ENCODE peak calls at places on chromosome 22, in four cellular contexts. P is HCT116, S is MM.1S, N is GM23338. F is an unnamed sample. For H3K4me1, the result is how much of the 10 kb centered on the place peaks cover.

GRCh38 chr22:39296535-39296934 is 22.9 kb downstream of the RPL3 start:
- DNase-seq in N (no peak), P (no peak), S (peak), F (no peak)

GRCh38 chr22:50456466-50457234 is 18.2 kb downstream of the SBF1 start:
- DNase-seq in N (peak), S (no peak), P (no peak), F (no peak)

GRCh38 chr22:34841321-34841901 is 224.5 kb upstream of the ISX start:
- DNase-seq in N (peak), P (no peak), S (no peak), F (no peak)

GRCh38 chr22:50440544-50441249 is 34.1 kb downstream of the SBF1 start:
- DNase-seq in P (no peak), S (no peak), N (no peak), F (no peak)

GRCh38 chr22:17149073-17149815 is 9.8 kb downstream of the HDHD5 start:
- DNase-seq in S (no peak), N (no peak), P (no peak), F (peak)

GRCh38 chr22:23769321-23769965 is 1.7 kb upstream of the CHCHD10 start:
- DNase-seq in S (no peak), P (no peak), N (no peak), F (peak)

GRCh38 chr22:43854786-43855271 is 7.5 kb downstream of the SULT4A1 start:
- DNase-seq in P (no peak), N (no peak), S (no peak), F (no peak)

GRCh38 chr22:23677701-23677995 is 13.2 kb upstream of the RGL4 start:
- DNase-seq in S (no peak), P (no peak), N (peak), F (no peak)

GRCh38 chr22:22928666-22929380 is 41.2 kb downstream of the IGLL5 start:
- DNase-seq in S (peak), P (no peak), N (no peak), F (peak)

GRCh38 chr22:39524089-39524752 is 3.9 kb downstream of the ATF4 start:
- DNase-seq in P (no peak), S (no peak), N (no peak), F (no peak)

GRCh38 chr22:39238966-39239510 is 5.7 kb downstream of the PDGFB start:
- DNase-seq in N (no peak), S (no peak), P (no peak), F (no peak)

GRCh38 chr22:19892925-19893324 is 38.3 kb upstream of the GNB1L start:
- DNase-seq in P (no peak), S (no peak), N (no peak), F (no peak)

GRCh38 chr22:39174498-39175120 is 22.1 kb upstream of the CBX7 start:
- DNase-seq in N (peak), P (peak), S (no peak), F (peak)

DNA sequence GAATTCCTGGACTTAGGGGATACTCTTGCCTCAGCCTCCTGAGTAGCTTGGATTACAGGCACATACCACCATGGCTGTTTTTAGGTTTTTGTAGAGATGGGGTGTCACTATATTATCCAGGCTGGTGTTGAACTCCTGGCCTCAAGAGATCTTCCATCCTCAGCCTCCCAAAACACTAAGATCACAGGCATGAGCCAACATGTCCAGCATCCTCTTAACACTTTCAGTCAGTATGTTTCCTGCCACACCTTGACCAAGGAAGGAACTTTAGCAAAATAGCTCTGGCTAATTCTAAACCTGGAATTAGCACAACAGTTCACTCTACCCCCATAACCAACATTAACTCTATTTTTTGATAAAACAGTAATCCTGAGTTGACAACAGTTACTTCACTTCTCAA is 27.2 kb upstream of the DNAJB7 start:
- DNase-seq in N (no peak), P (no peak), S (no peak), F (no peak)
- H3K4me1 ChIP-seq in N (under half), P (under half), S (under half), F (under half)

GRCh38 chr22:45970709-45971388 is 6.1 kb downstream of the WNT7B start:
- DNase-seq in P (no peak), N (peak), S (no peak), F (no peak)
- H3K4me3 ChIP-seq in P (no peak), N (peak), S (no peak), F (no peak)

GRCh38 chr22:33362702-33363101 is 304.5 kb upstream of the SYN3 start:
- DNase-seq in P (no peak), N (no peak), S (no peak), F (no peak)

GRCh38 chr22:33357894-33358440 is 299.8 kb upstream of the SYN3 start:
- DNase-seq in S (no peak), N (no peak), P (no peak), F (no peak)

GRCh38 chr22:33361581-33361980 is 303.4 kb upstream of the SYN3 start:
- DNase-seq in S (no peak), N (peak), P (no peak), F (no peak)
- TF ChIP-seq EZH2phosphoT487 in S (no peak), N (no peak), P (no peak), F (no peak)

GRCh38 chr22:37169947-37170688 is 17.9 kb downstream of the C1QTNF6 start:
- DNase-seq in P (no peak), N (no peak), S (no peak), F (no peak)

GRCh38 chr22:37166675-37167066 is 17.0 kb upstream of the IL2RB start:
- DNase-seq in N (peak), S (peak), P (no peak), F (peak)

GRCh38 chr22:37169412-37169811 is 18.6 kb downstream of the C1QTNF6 start:
- DNase-seq in P (no peak), N (no peak), S (no peak), F (no peak)

GRCh38 chr22:37167176-37167980 is 17.7 kb upstream of the IL2RB start:
- DNase-seq in S (no peak), P (no peak), N (no peak), F (no peak)

DNA sequence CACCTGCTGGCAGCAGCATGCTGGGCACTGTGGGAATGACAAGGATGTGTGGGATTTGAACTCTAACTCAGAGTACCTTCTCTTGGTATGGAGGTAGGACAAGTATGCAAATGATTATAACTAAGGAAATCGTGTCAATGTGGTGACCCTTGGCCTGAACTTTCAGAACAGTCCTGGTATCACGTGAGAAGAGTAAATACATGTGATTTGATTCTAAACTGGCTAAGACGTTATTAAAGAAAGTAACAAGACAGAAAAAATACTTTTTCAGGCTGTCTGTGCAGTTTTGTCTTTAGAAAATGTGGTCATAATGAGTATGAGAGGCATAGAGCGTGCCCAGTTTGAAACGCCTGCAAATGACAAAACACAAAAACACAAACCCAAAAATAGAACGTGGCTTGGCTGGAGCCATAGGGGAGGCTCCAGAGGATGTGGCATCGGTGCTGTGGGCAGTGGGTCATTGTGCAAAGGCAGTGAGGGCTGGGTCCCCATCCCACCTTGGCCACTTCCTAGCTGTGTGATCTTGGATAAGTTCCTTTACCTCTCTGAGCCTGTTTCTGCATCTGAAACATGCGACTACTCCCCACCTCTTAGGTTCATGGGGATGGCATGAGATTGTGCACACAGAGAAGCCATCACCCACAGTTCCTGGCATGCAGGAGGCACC is 18.4 kb upstream of the IL2RB start:
- DNase-seq in P (no peak), N (no peak), S (peak), F (no peak)
- H3K4me1 ChIP-seq in P (under half), N (under half), S (under half), F (under half)

GRCh38 chr22:37604875-37605274 is 3.8 kb upstream of the GGA1 start:
- DNase-seq in N (no peak), S (no peak), P (no peak), F (no peak)

GRCh38 chr22:37604074-37604473 is 4.6 kb upstream of the GGA1 start:
- DNase-seq in S (no peak), P (no peak), N (no peak), F (no peak)

GRCh38 chr22:37599161-37599560 is 9.5 kb upstream of the GGA1 start:
- DNase-seq in P (no peak), S (no peak), N (no peak), F (no peak)

GRCh38 chr22:37601540-37602442 is 6.8 kb upstream of the GGA1 start:
- DNase-seq in S (peak), N (peak), P (peak), F (peak)

DNA sequence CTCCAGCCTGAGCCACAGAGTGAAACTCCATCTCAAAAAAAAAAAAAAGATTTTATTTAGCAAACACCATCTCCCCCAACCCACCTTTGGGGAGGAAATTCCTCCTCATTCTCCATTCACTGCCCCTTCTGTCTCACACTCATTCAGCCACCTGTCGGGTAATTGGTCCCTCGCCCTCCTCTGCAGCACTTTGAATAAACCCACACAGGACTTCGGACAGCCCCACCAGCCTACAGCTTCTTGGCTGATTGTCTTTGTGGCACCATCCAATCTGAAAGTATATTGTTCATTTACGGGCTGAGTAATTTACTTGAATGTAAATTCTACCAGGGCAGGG is 7.5 kb upstream of the GGA1 start:
- DNase-seq in N (no peak), P (no peak), S (no peak), F (no peak)
- H3K4me3 ChIP-seq in N (peak), P (no peak), S (peak), F (no peak)

GRCh38 chr22:32747588-32747987 is 53.9 kb upstream of the TIMP3 start:
- DNase-seq in P (no peak), N (no peak), S (no peak), F (no peak)

GRCh38 chr22:32744560-32744959 is 56.9 kb upstream of the TIMP3 start:
- DNase-seq in S (no peak), P (no peak), N (no peak), F (no peak)

GRCh38 chr22:32746715-32747114 is 54.8 kb upstream of the TIMP3 start:
- DNase-seq in P (no peak), S (no peak), N (no peak), F (no peak)

GRCh38 chr22:32745996-32746322 is 55.5 kb upstream of the TIMP3 start:
- DNase-seq in P (no peak), N (no peak), S (no peak), F (no peak)

GRCh38 chr22:32745251-32745995 is 56.1 kb upstream of the TIMP3 start:
- DNase-seq in N (peak), P (peak), S (no peak), F (peak)
- TF ChIP-seq EZH2phosphoT487 in N (no peak), P (no peak), S (no peak), F (no peak)

GRCh38 chr22:27881404-27881803 is 37.7 kb downstream of the PITPNB start:
- DNase-seq in S (no peak), N (no peak), P (no peak), F (no peak)
- H3K4me1 ChIP-seq in S (under half), N (half or more), P (under half), F (under half)

DNA sequence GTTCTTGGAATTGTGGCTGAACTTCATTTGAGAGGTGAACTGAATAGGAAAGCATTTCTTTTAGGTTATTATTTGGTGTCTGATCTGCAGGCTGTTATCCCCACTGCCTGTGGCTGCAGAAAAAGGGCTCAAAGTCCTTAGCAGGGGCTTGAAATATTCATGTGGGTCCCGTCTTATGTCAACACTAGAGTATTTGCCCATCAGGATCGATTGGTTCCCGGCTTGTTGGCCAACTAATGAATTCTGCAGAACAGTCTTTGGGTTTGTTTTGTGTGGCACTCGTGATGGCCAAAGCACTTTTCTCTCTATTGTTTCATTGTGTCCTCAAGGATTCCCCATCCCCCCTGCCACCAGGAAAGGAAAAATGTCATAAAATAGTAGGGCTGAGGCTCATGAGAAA is 211.9 kb downstream of the MYO18B start:
- DNase-seq in N (no peak), P (no peak), S (no peak), F (no peak)
- H3K4me3 ChIP-seq in N (no peak), P (no peak), S (no peak), F (no peak)

GRCh38 chr22:42074846-42075245 is 798 bp downstream of the PHETA2 start:
- DNase-seq in S (no peak), P (no peak), N (no peak), F (no peak)

GRCh38 chr22:42073568-42074152 is 388 bp upstream of the PHETA2 start:
- DNase-seq in P (no peak), S (no peak), N (no peak), F (no peak)

GRCh38 chr22:42072606-42073330 is 1.3 kb upstream of the PHETA2 start:
- DNase-seq in P (no peak), N (no peak), S (no peak), F (no peak)

GRCh38 chr22:42075277-42075676 is 1.2 kb downstream of the PHETA2 start:
- DNase-seq in P (no peak), S (no peak), N (no peak), F (no peak)

GRCh38 chr22:42074153-42074750 is at the start of gene PHETA2:
- DNase-seq in N (peak), S (no peak), P (no peak), F (peak)
- TF ChIP-seq EZH2phosphoT487 in N (no peak), S (no peak), P (no peak), F (no peak)

GRCh38 chr22:41449321-41449720 is 2.7 kb upstream of the TOB2 start:
- DNase-seq in P (no peak), S (no peak), N (no peak), F (no peak)

GRCh38 chr22:41446639-41447434 is at the start of gene TOB2:
- DNase-seq in S (peak), N (peak), P (peak), F (peak)

GRCh38 chr22:41448189-41448808 is 1.7 kb upstream of the TOB2 start:
- DNase-seq in N (peak), P (peak), S (peak), F (peak)

GRCh38 chr22:41446057-41446501 is 522 bp downstream of the TOB2 start:
- DNase-seq in N (peak), S (peak), P (no peak), F (peak)

GRCh38 chr22:41447435-41448188 is 1.0 kb upstream of the TOB2 start:
- DNase-seq in P (no peak), N (peak), S (peak), F (peak)
- H3K4me1 ChIP-seq in P (under half), N (under half), S (under half), F (under half)